ENCODE peak calls at places on chromosomes 6 and 20, in nine cellular contexts. D is cardiac fibroblast; M is osteoblast; U is RCC 7860; P is CD8-positive, alpha-beta memory T cell; W is spleen; N is caudate nucleus; H is tibial nerve; I is stimulated activated CD4-positive, alpha-beta T cell treated with anti-CD3 and anti-CD28 coated beads, Interleukin-4, amount 100 ng/mL, for 1 hour. Y is an unnamed sample.

GRCh38 chr6:11043961-11044711 is at the start of gene ELOVL2:
- DNase-seq in N (no peak), W (no peak), M (peak), D (peak), I (peak), H (no peak), P (peak), U (no peak), Y (peak)

GRCh38 chr6:12010635-12011275 is 1.4 kb upstream of the HIVEP1 start:
- DNase-seq in P (no peak), N (peak), M (peak), U (no peak), D (no peak), W (peak), H (peak), I (peak), Y (no peak)

GRCh38 chr6:144158133-144158532 is 7.8 kb downstream of the STX11 start:
- DNase-seq in P (no peak), U (peak), I (no peak), H (no peak), M (peak), D (peak), W (no peak), N (no peak), Y (peak)

GRCh38 chr6:157657754-157658153 is 165.3 kb upstream of the SNX9 start:
- DNase-seq in D (no peak), H (no peak), I (no peak), U (no peak), N (no peak), M (no peak), W (no peak), P (no peak), Y (no peak)

GRCh38 chr6:35038076-35038475 is 103.1 kb downstream of the TCP11 start:
- DNase-seq in H (no peak), I (no peak), N (no peak), W (no peak), D (peak), U (no peak), P (no peak), M (no peak), Y (no peak)

GRCh38 chr6:53044071-53044470 is 21.1 kb upstream of the FBXO9 start:
- DNase-seq in U (peak), M (no peak), I (no peak), P (no peak), D (peak), W (no peak), H (no peak), N (no peak), Y (peak)

GRCh38 chr6:13413466-13413862 is 73.9 kb downstream of the GFOD1 start:
- DNase-seq in U (no peak), W (no peak), H (no peak), D (peak), M (peak), N (no peak), P (no peak), I (no peak), Y (no peak)

GRCh38 chr20:46222521-46223007 is 85.7 kb downstream of the CDH22 start:
- DNase-seq in N (no peak), H (no peak), D (peak), I (no peak), U (no peak), W (no peak), P (no peak), M (no peak), Y (no peak)

GRCh38 chr6:136586295-136586694 is 36.1 kb upstream of the MAP7 start:
- DNase-seq in P (no peak), D (peak), N (no peak), M (peak), U (peak), H (no peak), W (no peak), I (no peak), Y (peak)

GRCh38 chr6:113122060-113122459 is 735.1 kb upstream of the MARCKS start:
- DNase-seq in W (no peak), M (peak), I (no peak), N (no peak), D (peak), U (peak), P (no peak), H (no peak), Y (peak)

GRCh38 chr6:40555092-40555491 is 32.1 kb downstream of the LRFN2 start:
- DNase-seq in M (no peak), H (no peak), P (no peak), D (no peak), W (peak), N (no peak), U (no peak), I (no peak), Y (no peak)

GRCh38 chr6:51045548-51045947 is 226.9 kb downstream of the TFAP2B start:
- DNase-seq in H (no peak), I (no peak), W (no peak), M (no peak), N (no peak), P (no peak), U (no peak), D (no peak), Y (no peak)

Y was measured in ACHN.